ENCODE peak calls at places on chromosome 1, in eight cellular contexts. U is neural progenitor cell, G is left lung, S is fibroblast of pulmonary artery, N is astrocyte, X is bronchial epithelial cell, I is breast epithelium, E is hepatocyte. W is an unnamed sample.

GRCh38 chr1:24468605-24469004 is 34.0 kb upstream of the RCAN3 start:
- DNase-seq in U (no peak), G (no peak), S (no peak), N (no peak), X (no peak), I (no peak), E (no peak), W (no peak)

GRCh38 chr1:183227963-183228649 is 42.0 kb downstream of the LAMC2 start:
- DNase-seq in U (peak), G (no peak), S (peak), N (no peak), X (no peak), I (no peak), E (peak), W (peak)

GRCh38 chr1:197600751-197601150 is 174.5 kb downstream of the DENND1B start:
- DNase-seq in U (no peak), G (no peak), S (no peak), N (no peak), X (no peak), I (no peak), E (no peak), W (no peak)

GRCh38 chr1:47180603-47181094 is 9.2 kb downstream of the PDZK1IP1 start:
- DNase-seq in U (no peak), G (no peak), S (peak), N (no peak), X (no peak), I (no peak), E (no peak), W (no peak)

GRCh38 chr1:65264197-65264929 is 45.0 kb upstream of the DNAJC6 start:
- DNase-seq in U (peak), G (no peak), S (peak), N (peak), X (peak), I (no peak), E (peak), W (peak)

GRCh38 chr1:36155560-36156328 is at the start of gene MAP7D1:
- DNase-seq in U (peak), G (peak), S (peak), N (peak), X (peak), I (peak), E (peak), W (peak)

GRCh38 chr1:41900611-41901444 is 17.9 kb downstream of the HIVEP3 start:
- DNase-seq in U (no peak), G (no peak), S (peak), N (peak), X (peak), I (no peak), E (peak), W (peak)

GRCh38 chr1:91700332-91700731 is 185.6 kb downstream of the TGFBR3 start:
- DNase-seq in U (no peak), G (no peak), S (peak), N (no peak), X (peak), I (no peak), E (no peak), W (peak)

GRCh38 chr1:206951318-206952105 is 5.2 kb upstream of the PIGR start:
- DNase-seq in U (no peak), G (no peak), S (no peak), N (no peak), X (no peak), I (no peak), E (peak), W (no peak)

GRCh38 chr1:221230605-221231004 is 351.4 kb downstream of the HLX start:
- DNase-seq in U (no peak), G (no peak), S (peak), N (peak), X (no peak), I (no peak), E (no peak), W (no peak)

GRCh38 chr1:221223281-221223680 is 344.0 kb downstream of the HLX start:
- DNase-seq in U (no peak), G (no peak), S (no peak), N (no peak), X (no peak), I (no peak), E (no peak), W (no peak)

GRCh38 chr1:221227460-221227859 is 348.2 kb downstream of the HLX start:
- DNase-seq in U (no peak), G (no peak), S (no peak), N (no peak), X (no peak), I (no peak), E (no peak), W (no peak)

GRCh38 chr1:221228594-221228993 is 349.4 kb downstream of the HLX start:
- DNase-seq in U (peak), G (no peak), S (no peak), N (no peak), X (no peak), I (no peak), E (no peak), W (no peak)

DNA sequence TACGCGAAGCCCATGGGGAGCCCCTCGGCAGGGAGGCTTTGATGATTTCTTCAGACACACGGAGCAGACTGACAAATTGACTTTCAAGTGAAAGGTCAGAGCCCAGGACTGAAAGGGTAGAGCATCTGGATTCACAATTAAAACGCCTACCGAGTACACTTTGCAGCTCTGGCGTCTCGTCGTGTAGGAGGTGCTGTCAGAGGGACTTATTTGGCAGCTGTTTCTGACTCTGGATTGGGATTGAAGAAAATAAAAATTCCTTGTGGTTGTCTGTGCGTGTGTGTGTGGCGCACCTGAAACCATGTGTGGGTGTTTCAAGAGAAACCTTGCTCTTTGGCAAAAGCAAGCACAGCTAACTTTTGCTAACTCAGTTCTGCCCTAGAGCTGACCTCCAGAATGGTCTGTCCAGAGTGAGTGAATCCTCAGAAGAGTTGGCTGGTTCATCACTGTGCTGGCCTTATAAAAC is 348.7 kb downstream of the HLX start:
- DNase-seq in U (no peak), G (no peak), S (no peak), N (peak), X (no peak), I (peak), E (no peak), W (no peak)
- H3K4me3 ChIP-seq in U (no peak), G (no peak), S (no peak), N (no peak), X (no peak), I (no peak), E (no peak), W (no peak)

GRCh38 chr1:23367791-23368561 is 1.7 kb downstream of the ZNF436 start:
- DNase-seq in U (peak), G (peak), S (peak), N (peak), X (peak), I (peak), E (peak), W (peak)
- TF ChIP-seq CTCF in U (no peak), G (peak), S (no peak), N (no peak), X (no peak), I (no peak), E (no peak), W (no peak)

GRCh38 chr1:26540346-26540745 is 10.8 kb downstream of the RPS6KA1 start:
- DNase-seq in U (no peak), G (no peak), S (no peak), N (no peak), X (no peak), I (no peak), E (no peak), W (no peak)

GRCh38 chr1:26541431-26541815 is 11.9 kb downstream of the RPS6KA1 start:
- DNase-seq in U (no peak), G (no peak), S (no peak), N (no peak), X (no peak), I (no peak), E (no peak), W (no peak)

GRCh38 chr1:26542781-26543443 is 13.4 kb downstream of the RPS6KA1 start:
- DNase-seq in U (no peak), G (no peak), S (no peak), N (no peak), X (no peak), I (no peak), E (no peak), W (no peak)

GRCh38 chr1:26543444-26543835 is 13.9 kb downstream of the RPS6KA1 start:
- DNase-seq in U (no peak), G (no peak), S (no peak), N (no peak), X (no peak), I (no peak), E (no peak), W (no peak)

GRCh38 chr1:26541816-26542711 is 12.5 kb downstream of the RPS6KA1 start:
- DNase-seq in U (peak), G (peak), S (peak), N (no peak), X (peak), I (peak), E (peak), W (peak)
- H3K4me3 ChIP-seq in U (no peak), G (no peak), S (no peak), N (no peak), X (no peak), I (peak), E (no peak), W (no peak)

GRCh38 chr1:4627353-4627752 is 27.1 kb upstream of the AJAP1 start:
- DNase-seq in U (peak), G (no peak), S (no peak), N (no peak), X (no peak), I (no peak), E (no peak), W (no peak)
- TF ChIP-seq CTCF in U (peak), G (no peak), S (no peak), N (no peak), X (no peak), I (no peak), E (no peak), W (no peak)

GRCh38 chr1:89822999-89823628 is 2.3 kb downstream of the LRRC8D start:
- DNase-seq in U (no peak), G (no peak), S (peak), N (no peak), X (peak), I (no peak), E (peak), W (peak)
- H3K4me3 ChIP-seq in U (peak), G (no peak), S (no peak), N (no peak), X (peak), I (no peak), E (no peak), W (no peak)